ENCODE peak calls at places on chromosome 7, in eight cellular contexts. One of them, this sample, is unnamed.
A peak's percentile ranks its signal among the peaks of the same experiment; 100 is the strongest.

GRCh38 chr7:70846208-70846607 is 285.7 kb upstream of the GALNT17 start:
- DNase-seq in endodermal cell: peak; percentile 19
- DNase-seq in RWPE1: no peak
- DNase-seq in dorsolateral prefrontal cortex: no peak
- DNase-seq in uterus: no peak
- DNase-seq in A549: no peak
- DNase-seq in cardiac muscle cell: no peak
- DNase-seq in tibial artery: no peak
- DNase-seq in this sample: no peak

GRCh38 chr7:46654546-46655443 is 733.7 kb upstream of the IGFBP3 start:
- DNase-seq in cardiac muscle cell: no peak
- DNase-seq in RWPE1: peak; percentile 13
- DNase-seq in A549: no peak
- DNase-seq in uterus: no peak
- DNase-seq in dorsolateral prefrontal cortex: no peak
- DNase-seq in tibial artery: no peak
- DNase-seq in endodermal cell: no peak
- DNase-seq in this sample: no peak

GRCh38 chr7:30770936-30771858 is at the start of gene MINDY4:
- DNase-seq in endodermal cell: peak; percentile 92
- DNase-seq in cardiac muscle cell: peak; percentile 91
- DNase-seq in RWPE1: peak; percentile 59
- DNase-seq in tibial artery: peak; percentile 78
- DNase-seq in A549: peak; percentile 87
- DNase-seq in dorsolateral prefrontal cortex: peak; percentile 71
- DNase-seq in uterus: peak; percentile 78
- DNase-seq in this sample: peak; percentile 89

GRCh38 chr7:151086802-151087246 is 549 bp downstream of the AGAP3 start:
- DNase-seq in uterus: no peak
- DNase-seq in A549: no peak
- DNase-seq in cardiac muscle cell: peak; percentile 24
- DNase-seq in dorsolateral prefrontal cortex: no peak
- DNase-seq in endodermal cell: peak; percentile 74
- DNase-seq in tibial artery: no peak
- DNase-seq in RWPE1: no peak
- DNase-seq in this sample: no peak

GRCh38 chr7:37230221-37230620 is 218.4 kb downstream of the ELMO1 start:
- DNase-seq in RWPE1: no peak
- DNase-seq in uterus: no peak
- DNase-seq in dorsolateral prefrontal cortex: no peak
- DNase-seq in endodermal cell: no peak
- DNase-seq in A549: no peak
- DNase-seq in tibial artery: peak; percentile 53
- DNase-seq in cardiac muscle cell: peak; percentile 25
- DNase-seq in this sample: peak; percentile 24

GRCh38 chr7:144110272-144110671 is 889 bp downstream of the OR2A2 start:
- DNase-seq in uterus: no peak
- DNase-seq in RWPE1: no peak
- DNase-seq in cardiac muscle cell: no peak
- DNase-seq in A549: no peak
- DNase-seq in tibial artery: no peak
- DNase-seq in endodermal cell: no peak
- DNase-seq in dorsolateral prefrontal cortex: no peak
- DNase-seq in this sample: no peak

GRCh38 chr7:144019457-144019856 is 19.3 kb downstream of the OR6B1 start:
- DNase-seq in endodermal cell: no peak
- DNase-seq in A549: no peak
- DNase-seq in RWPE1: no peak
- DNase-seq in cardiac muscle cell: peak; percentile 96
- DNase-seq in tibial artery: peak; percentile 30
- DNase-seq in dorsolateral prefrontal cortex: no peak
- DNase-seq in uterus: no peak
- DNase-seq in this sample: no peak

GRCh38 chr7:36969376-36969775 is 245.1 kb upstream of the AOAH start:
- DNase-seq in endodermal cell: no peak
- DNase-seq in uterus: no peak
- DNase-seq in dorsolateral prefrontal cortex: no peak
- DNase-seq in cardiac muscle cell: no peak
- DNase-seq in tibial artery: no peak
- DNase-seq in RWPE1: no peak
- DNase-seq in A549: no peak
- DNase-seq in this sample: no peak

GRCh38 chr7:101121996-101122932 is 4.6 kb upstream of the SERPINE1 start:
- DNase-seq in dorsolateral prefrontal cortex: no peak
- DNase-seq in A549: peak; percentile 89
- DNase-seq in uterus: peak; percentile 92
- DNase-seq in RWPE1: peak; percentile 89
- DNase-seq in cardiac muscle cell: peak; percentile 99
- DNase-seq in tibial artery: peak; percentile 92
- DNase-seq in endodermal cell: peak; percentile 88
- DNase-seq in this sample: peak; percentile 64

GRCh38 chr7:93601363-93601762 is 26.8 kb upstream of the CALCR start:
- DNase-seq in tibial artery: no peak
- DNase-seq in A549: no peak
- DNase-seq in endodermal cell: no peak
- DNase-seq in dorsolateral prefrontal cortex: no peak
- DNase-seq in RWPE1: no peak
- DNase-seq in uterus: no peak
- DNase-seq in cardiac muscle cell: no peak
- DNase-seq in this sample: no peak

GRCh38 chr7:155375337-155376277 is 77.9 kb downstream of the INSIG1 start:
- DNase-seq in endodermal cell: peak; percentile 69
- DNase-seq in tibial artery: no peak
- DNase-seq in uterus: no peak
- DNase-seq in RWPE1: no peak
- DNase-seq in dorsolateral prefrontal cortex: no peak
- DNase-seq in A549: no peak
- DNase-seq in cardiac muscle cell: peak; percentile 64
- DNase-seq in this sample: no peak

GRCh38 chr7:95687759-95688343 is 84.5 kb upstream of the DYNC1I1 start:
- DNase-seq in dorsolateral prefrontal cortex: no peak
- DNase-seq in RWPE1: no peak
- DNase-seq in A549: peak; percentile 33
- DNase-seq in endodermal cell: peak; percentile 63
- DNase-seq in cardiac muscle cell: peak; percentile 68
- DNase-seq in uterus: no peak
- DNase-seq in tibial artery: no peak
- DNase-seq in this sample: no peak

GRCh38 chr7:10973942-10974716 is 457 bp downstream of the PHF14 start:
- DNase-seq in tibial artery: peak; percentile 28
- DNase-seq in cardiac muscle cell: peak; percentile 40
- DNase-seq in RWPE1: peak; percentile 34
- DNase-seq in uterus: no peak
- DNase-seq in A549: peak; percentile 22
- DNase-seq in dorsolateral prefrontal cortex: peak; percentile 30
- DNase-seq in endodermal cell: peak; percentile 70
- DNase-seq in this sample: no peak

GRCh38 chr7:13879994-13880686 is 109.3 kb downstream of the ETV1 start:
- DNase-seq in uterus: no peak
- DNase-seq in endodermal cell: no peak
- DNase-seq in A549: no peak
- DNase-seq in dorsolateral prefrontal cortex: no peak
- DNase-seq in cardiac muscle cell: peak; percentile 25
- DNase-seq in tibial artery: no peak
- DNase-seq in RWPE1: peak; percentile 68
- DNase-seq in this sample: no peak

GRCh38 chr7:69825031-69825681 is 226.9 kb downstream of the AUTS2 start:
- DNase-seq in RWPE1: no peak
- DNase-seq in endodermal cell: no peak
- DNase-seq in uterus: no peak
- DNase-seq in tibial artery: no peak
- DNase-seq in dorsolateral prefrontal cortex: no peak
- DNase-seq in cardiac muscle cell: peak; percentile 38
- DNase-seq in A549: no peak
- DNase-seq in this sample: no peak

GRCh38 chr7:12653127-12653917 is 34.1 kb upstream of the ARL4A start:
- DNase-seq in cardiac muscle cell: peak; percentile 10
- DNase-seq in uterus: no peak
- DNase-seq in A549: no peak
- DNase-seq in dorsolateral prefrontal cortex: no peak
- DNase-seq in RWPE1: peak; percentile 37
- DNase-seq in endodermal cell: no peak
- DNase-seq in tibial artery: no peak
- DNase-seq in this sample: no peak

GRCh38 chr7:49255061-49255460 is 330.7 kb downstream of the CDC14C start:
- DNase-seq in uterus: no peak
- DNase-seq in tibial artery: no peak
- DNase-seq in dorsolateral prefrontal cortex: no peak
- DNase-seq in A549: no peak
- DNase-seq in endodermal cell: no peak
- DNase-seq in RWPE1: peak; percentile 65
- DNase-seq in cardiac muscle cell: no peak
- DNase-seq in this sample: no peak

GRCh38 chr7:149286811-149287400 is 24.9 kb downstream of the ZNF783 start:
- DNase-seq in uterus: no peak
- DNase-seq in A549: no peak
- DNase-seq in endodermal cell: no peak
- DNase-seq in cardiac muscle cell: no peak
- DNase-seq in dorsolateral prefrontal cortex: no peak
- DNase-seq in tibial artery: no peak
- DNase-seq in RWPE1: no peak
- DNase-seq in this sample: no peak

GRCh38 chr7:139838276-139838675 is 9.2 kb downstream of the TBXAS1 start:
- DNase-seq in cardiac muscle cell: no peak
- DNase-seq in A549: no peak
- DNase-seq in endodermal cell: no peak
- DNase-seq in RWPE1: no peak
- DNase-seq in dorsolateral prefrontal cortex: no peak
- DNase-seq in tibial artery: no peak
- DNase-seq in uterus: no peak
- DNase-seq in this sample: no peak

GRCh38 chr7:117564080-117564479 is 84.3 kb downstream of the CFTR start:
- DNase-seq in dorsolateral prefrontal cortex: no peak
- DNase-seq in tibial artery: no peak
- DNase-seq in RWPE1: no peak
- DNase-seq in A549: no peak
- DNase-seq in uterus: no peak
- DNase-seq in endodermal cell: no peak
- DNase-seq in cardiac muscle cell: no peak
- DNase-seq in this sample: no peak

GRCh38 chr7:96241834-96242233 is 80.1 kb downstream of the SLC25A13 start:
- DNase-seq in A549: no peak
- DNase-seq in endodermal cell: no peak
- DNase-seq in tibial artery: no peak
- DNase-seq in cardiac muscle cell: peak; percentile 24
- DNase-seq in RWPE1: no peak
- DNase-seq in dorsolateral prefrontal cortex: no peak
- DNase-seq in uterus: no peak
- DNase-seq in this sample: no peak

GRCh38 chr7:63093481-63093880 is 905.2 kb upstream of the ZNF722 start:
- DNase-seq in dorsolateral prefrontal cortex: no peak
- DNase-seq in RWPE1: no peak
- DNase-seq in cardiac muscle cell: no peak
- DNase-seq in A549: no peak
- DNase-seq in uterus: no peak
- DNase-seq in tibial artery: no peak
- DNase-seq in endodermal cell: no peak
- DNase-seq in this sample: no peak

DNA sequence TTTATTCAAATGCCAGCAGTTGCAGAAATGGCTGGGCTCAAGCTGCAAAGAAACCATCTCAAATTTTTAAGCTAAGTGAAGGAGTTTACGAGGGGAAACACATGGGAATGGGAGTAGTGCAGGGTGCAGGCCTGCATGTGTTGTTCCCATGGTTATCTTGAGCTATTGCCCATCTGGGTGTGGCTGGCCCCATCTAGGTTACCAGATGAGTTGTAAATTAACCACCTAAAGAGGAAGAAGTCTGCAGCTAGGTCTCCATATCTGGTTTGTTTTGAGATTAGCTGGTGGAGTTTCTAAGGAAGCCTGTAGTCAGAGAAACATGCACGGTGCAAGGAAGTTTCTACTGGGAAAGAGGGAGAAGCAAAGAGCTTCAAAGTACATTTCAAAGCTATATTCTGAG is 23.3 kb upstream of the STEAP2 start:
- DNase-seq in endodermal cell: no peak
- DNase-seq in dorsolateral prefrontal cortex: no peak
- DNase-seq in uterus: no peak
- DNase-seq in cardiac muscle cell: no peak
- DNase-seq in RWPE1: no peak
- DNase-seq in A549: no peak
- DNase-seq in tibial artery: no peak
- DNase-seq in this sample: no peak
- H3K27ac ChIP-seq in endodermal cell: no peak overlapping the region
- H3K27ac ChIP-seq in dorsolateral prefrontal cortex: no peak overlapping the region
- H3K27ac ChIP-seq in uterus: no peak overlapping the region
- H3K27ac ChIP-seq in cardiac muscle cell: no peak overlapping the region
- H3K27ac ChIP-seq in RWPE1: no peak overlapping the region
- H3K27ac ChIP-seq in A549: peak overlapping the region; percentile 40
- H3K27ac ChIP-seq in tibial artery: no peak overlapping the region
- H3K27ac ChIP-seq in this sample: no peak overlapping the region

DNA sequence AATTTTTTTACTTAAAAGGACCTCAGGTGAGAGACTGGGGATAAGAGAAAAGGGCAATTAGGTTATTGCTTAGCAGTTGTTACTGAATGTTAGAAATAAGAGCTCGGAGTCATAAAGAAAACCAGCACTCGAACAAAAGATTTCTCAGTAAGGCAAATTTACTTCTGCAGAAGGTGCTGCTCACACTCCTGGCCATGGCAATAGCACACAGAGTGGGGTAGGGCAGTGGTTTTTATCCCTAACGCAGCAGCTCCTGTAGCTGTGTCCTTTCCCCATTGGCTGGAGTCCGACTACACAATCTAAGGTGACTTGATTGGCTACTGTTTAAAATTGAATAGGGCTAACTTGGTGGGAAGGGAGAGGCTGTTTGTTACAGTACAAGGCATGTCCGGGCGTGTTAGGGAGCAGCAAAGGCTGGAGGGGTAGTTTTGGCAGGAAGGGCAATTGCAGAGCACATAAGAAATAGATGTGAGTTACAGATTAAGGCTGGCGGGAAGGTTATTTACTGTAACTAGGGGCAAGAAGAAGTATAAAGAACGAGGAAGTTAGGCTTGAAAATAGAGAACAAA is 112.1 kb downstream of the AKR1D1 start:
- DNase-seq in dorsolateral prefrontal cortex: no peak
- DNase-seq in tibial artery: no peak
- DNase-seq in cardiac muscle cell: no peak
- DNase-seq in RWPE1: no peak
- DNase-seq in A549: no peak
- DNase-seq in endodermal cell: no peak
- DNase-seq in uterus: no peak
- DNase-seq in this sample: no peak
- H3K27ac ChIP-seq in dorsolateral prefrontal cortex: no peak overlapping the region
- H3K27ac ChIP-seq in tibial artery: no peak overlapping the region
- H3K27ac ChIP-seq in cardiac muscle cell: no peak overlapping the region
- H3K27ac ChIP-seq in RWPE1: no peak overlapping the region
- H3K27ac ChIP-seq in A549: no peak overlapping the region
- H3K27ac ChIP-seq in endodermal cell: no peak overlapping the region
- H3K27ac ChIP-seq in uterus: no peak overlapping the region
- H3K27ac ChIP-seq in this sample: no peak overlapping the region

GRCh38 chr7:55063633-55064032 is 44.8 kb downstream of the EGFR start:
- DNase-seq in dorsolateral prefrontal cortex: no peak
- DNase-seq in tibial artery: no peak
- DNase-seq in A549: no peak
- DNase-seq in uterus: no peak
- DNase-seq in endodermal cell: no peak
- DNase-seq in RWPE1: no peak
- DNase-seq in cardiac muscle cell: no peak
- DNase-seq in this sample: no peak
- H3K27ac ChIP-seq in dorsolateral prefrontal cortex: no peak overlapping the region
- H3K27ac ChIP-seq in tibial artery: no peak overlapping the region
- H3K27ac ChIP-seq in A549: peak overlapping the region; percentile 92
- H3K27ac ChIP-seq in uterus: peak overlapping the region; percentile 41
- H3K27ac ChIP-seq in endodermal cell: no peak overlapping the region
- H3K27ac ChIP-seq in RWPE1: peak overlapping the region; percentile 74
- H3K27ac ChIP-seq in cardiac muscle cell: no peak overlapping the region
- H3K27ac ChIP-seq in this sample: no peak overlapping the region

GRCh38 chr7:153886506-153887391 is 165.4 kb upstream of the DPP6 start:
- DNase-seq in uterus: peak; percentile 33
- DNase-seq in dorsolateral prefrontal cortex: peak; percentile 65
- DNase-seq in tibial artery: no peak
- DNase-seq in endodermal cell: peak; percentile 87
- DNase-seq in cardiac muscle cell: no peak
- DNase-seq in A549: no peak
- DNase-seq in RWPE1: no peak
- DNase-seq in this sample: no peak
- H3K27ac ChIP-seq in uterus: peak overlapping the region; percentile 48
- H3K27ac ChIP-seq in dorsolateral prefrontal cortex: no peak overlapping the region
- H3K27ac ChIP-seq in tibial artery: no peak overlapping the region
- H3K27ac ChIP-seq in endodermal cell: no peak overlapping the region
- H3K27ac ChIP-seq in cardiac muscle cell: no peak overlapping the region
- H3K27ac ChIP-seq in A549: no peak overlapping the region
- H3K27ac ChIP-seq in RWPE1: no peak overlapping the region
- H3K27ac ChIP-seq in this sample: no peak overlapping the region

This sample was measured in heart right ventricle.